ENCODE peak calls at places on chromosome 7, in nine cellular contexts. One of them, this sample, is unnamed.
A peak's percentile ranks its signal among the peaks of the same experiment; 100 is the strongest.

GRCh38 chr7:24729365-24730017 is 27.8 kb downstream of the GSDME start:
- DNase-seq in EL: no peak
- DNase-seq in NCI-H2171 treated with DMSO at 0.1 percent for 48 hours: no peak
- DNase-seq in BJ: no peak
- DNase-seq in fibroblast of pulmonary artery: peak; percentile 38
- DNase-seq in mesenchymal stem cell: no peak
- DNase-seq in activated CD4-positive, alpha-beta T cell treated with anti-CD3 and anti-CD28 coated beads, Interleukin-2, amount 50 U/mL, for 1 hour: no peak
- DNase-seq in COR-L47: peak; percentile 54
- DNase-seq in stimulated activated CD8-positive, alpha-beta memory T cell treated with anti-CD3 and anti-CD28 coated beads, Interleukin-15, amount 100 ng/mL, for 24 hours: no peak
- DNase-seq in this sample: no peak

GRCh38 chr7:129612112-129613015 is 844 bp downstream of the NRF1 start:
- DNase-seq in NCI-H2171 treated with DMSO at 0.1 percent for 48 hours: peak; percentile 52
- DNase-seq in activated CD4-positive, alpha-beta T cell treated with anti-CD3 and anti-CD28 coated beads, Interleukin-2, amount 50 U/mL, for 1 hour: peak; percentile 22
- DNase-seq in fibroblast of pulmonary artery: peak; percentile 57
- DNase-seq in EL: peak; percentile 32
- DNase-seq in COR-L47: peak; percentile 42
- DNase-seq in BJ: no peak
- DNase-seq in mesenchymal stem cell: peak; percentile 69
- DNase-seq in stimulated activated CD8-positive, alpha-beta memory T cell treated with anti-CD3 and anti-CD28 coated beads, Interleukin-15, amount 100 ng/mL, for 24 hours: peak; percentile 21
- DNase-seq in this sample: peak; percentile 38

GRCh38 chr7:128197586-128197985 is 43.5 kb upstream of the LEP start:
- DNase-seq in fibroblast of pulmonary artery: no peak
- DNase-seq in EL: peak; percentile 43
- DNase-seq in BJ: no peak
- DNase-seq in NCI-H2171 treated with DMSO at 0.1 percent for 48 hours: no peak
- DNase-seq in COR-L47: no peak
- DNase-seq in mesenchymal stem cell: no peak
- DNase-seq in stimulated activated CD8-positive, alpha-beta memory T cell treated with anti-CD3 and anti-CD28 coated beads, Interleukin-15, amount 100 ng/mL, for 24 hours: no peak
- DNase-seq in activated CD4-positive, alpha-beta T cell treated with anti-CD3 and anti-CD28 coated beads, Interleukin-2, amount 50 U/mL, for 1 hour: no peak
- DNase-seq in this sample: peak; percentile 22

GRCh38 chr7:135768467-135768866 is 19.9 kb upstream of the FAM180A start:
- DNase-seq in EL: no peak
- DNase-seq in activated CD4-positive, alpha-beta T cell treated with anti-CD3 and anti-CD28 coated beads, Interleukin-2, amount 50 U/mL, for 1 hour: no peak
- DNase-seq in NCI-H2171 treated with DMSO at 0.1 percent for 48 hours: no peak
- DNase-seq in stimulated activated CD8-positive, alpha-beta memory T cell treated with anti-CD3 and anti-CD28 coated beads, Interleukin-15, amount 100 ng/mL, for 24 hours: no peak
- DNase-seq in BJ: no peak
- DNase-seq in fibroblast of pulmonary artery: no peak
- DNase-seq in mesenchymal stem cell: no peak
- DNase-seq in COR-L47: no peak
- DNase-seq in this sample: no peak

GRCh38 chr7:138902156-138902555 is 79.0 kb downstream of the KIAA1549 start:
- DNase-seq in EL: no peak
- DNase-seq in COR-L47: no peak
- DNase-seq in mesenchymal stem cell: no peak
- DNase-seq in BJ: no peak
- DNase-seq in NCI-H2171 treated with DMSO at 0.1 percent for 48 hours: no peak
- DNase-seq in fibroblast of pulmonary artery: no peak
- DNase-seq in activated CD4-positive, alpha-beta T cell treated with anti-CD3 and anti-CD28 coated beads, Interleukin-2, amount 50 U/mL, for 1 hour: no peak
- DNase-seq in stimulated activated CD8-positive, alpha-beta memory T cell treated with anti-CD3 and anti-CD28 coated beads, Interleukin-15, amount 100 ng/mL, for 24 hours: no peak
- DNase-seq in this sample: no peak

GRCh38 chr7:5139998-5140397 is 50.0 kb upstream of the WIPI2 start:
- DNase-seq in activated CD4-positive, alpha-beta T cell treated with anti-CD3 and anti-CD28 coated beads, Interleukin-2, amount 50 U/mL, for 1 hour: peak; percentile 16
- DNase-seq in COR-L47: peak; percentile 14
- DNase-seq in EL: peak; percentile 40
- DNase-seq in mesenchymal stem cell: peak; percentile 5
- DNase-seq in fibroblast of pulmonary artery: peak; percentile 41
- DNase-seq in stimulated activated CD8-positive, alpha-beta memory T cell treated with anti-CD3 and anti-CD28 coated beads, Interleukin-15, amount 100 ng/mL, for 24 hours: no peak
- DNase-seq in BJ: no peak
- DNase-seq in NCI-H2171 treated with DMSO at 0.1 percent for 48 hours: no peak
- DNase-seq in this sample: peak; percentile 16

GRCh38 chr7:112995091-112995824 is 91.4 kb downstream of the GPR85 start:
- DNase-seq in NCI-H2171 treated with DMSO at 0.1 percent for 48 hours: no peak
- DNase-seq in EL: peak; percentile 95
- DNase-seq in BJ: peak; percentile 22
- DNase-seq in fibroblast of pulmonary artery: peak; percentile 69
- DNase-seq in stimulated activated CD8-positive, alpha-beta memory T cell treated with anti-CD3 and anti-CD28 coated beads, Interleukin-15, amount 100 ng/mL, for 24 hours: no peak
- DNase-seq in activated CD4-positive, alpha-beta T cell treated with anti-CD3 and anti-CD28 coated beads, Interleukin-2, amount 50 U/mL, for 1 hour: no peak
- DNase-seq in COR-L47: no peak
- DNase-seq in mesenchymal stem cell: peak; percentile 49
- DNase-seq in this sample: peak; percentile 67

GRCh38 chr7:139735912-139736595 is 41.7 kb downstream of the HIPK2 start:
- DNase-seq in activated CD4-positive, alpha-beta T cell treated with anti-CD3 and anti-CD28 coated beads, Interleukin-2, amount 50 U/mL, for 1 hour: no peak
- DNase-seq in stimulated activated CD8-positive, alpha-beta memory T cell treated with anti-CD3 and anti-CD28 coated beads, Interleukin-15, amount 100 ng/mL, for 24 hours: no peak
- DNase-seq in EL: no peak
- DNase-seq in NCI-H2171 treated with DMSO at 0.1 percent for 48 hours: no peak
- DNase-seq in BJ: no peak
- DNase-seq in mesenchymal stem cell: no peak
- DNase-seq in COR-L47: no peak
- DNase-seq in fibroblast of pulmonary artery: no peak
- DNase-seq in this sample: no peak

GRCh38 chr7:112238852-112239610 is 32.5 kb downstream of the ZNF277 start:
- DNase-seq in BJ: no peak
- DNase-seq in mesenchymal stem cell: peak; percentile 33
- DNase-seq in NCI-H2171 treated with DMSO at 0.1 percent for 48 hours: no peak
- DNase-seq in COR-L47: no peak
- DNase-seq in fibroblast of pulmonary artery: no peak
- DNase-seq in stimulated activated CD8-positive, alpha-beta memory T cell treated with anti-CD3 and anti-CD28 coated beads, Interleukin-15, amount 100 ng/mL, for 24 hours: no peak
- DNase-seq in EL: peak; percentile 70
- DNase-seq in activated CD4-positive, alpha-beta T cell treated with anti-CD3 and anti-CD28 coated beads, Interleukin-2, amount 50 U/mL, for 1 hour: no peak
- DNase-seq in this sample: peak; percentile 12

GRCh38 chr7:11616466-11616865 is 215.5 kb downstream of the THSD7A start:
- DNase-seq in fibroblast of pulmonary artery: no peak
- DNase-seq in mesenchymal stem cell: no peak
- DNase-seq in BJ: no peak
- DNase-seq in EL: no peak
- DNase-seq in stimulated activated CD8-positive, alpha-beta memory T cell treated with anti-CD3 and anti-CD28 coated beads, Interleukin-15, amount 100 ng/mL, for 24 hours: no peak
- DNase-seq in activated CD4-positive, alpha-beta T cell treated with anti-CD3 and anti-CD28 coated beads, Interleukin-2, amount 50 U/mL, for 1 hour: no peak
- DNase-seq in COR-L47: no peak
- DNase-seq in NCI-H2171 treated with DMSO at 0.1 percent for 48 hours: no peak
- DNase-seq in this sample: no peak

GRCh38 chr7:153407291-153408046 is 644.7 kb upstream of the DPP6 start:
- DNase-seq in COR-L47: no peak
- DNase-seq in stimulated activated CD8-positive, alpha-beta memory T cell treated with anti-CD3 and anti-CD28 coated beads, Interleukin-15, amount 100 ng/mL, for 24 hours: no peak
- DNase-seq in NCI-H2171 treated with DMSO at 0.1 percent for 48 hours: no peak
- DNase-seq in mesenchymal stem cell: no peak
- DNase-seq in fibroblast of pulmonary artery: no peak
- DNase-seq in BJ: no peak
- DNase-seq in activated CD4-positive, alpha-beta T cell treated with anti-CD3 and anti-CD28 coated beads, Interleukin-2, amount 50 U/mL, for 1 hour: no peak
- DNase-seq in EL: no peak
- DNase-seq in this sample: no peak

GRCh38 chr7:101833799-101834198 is 16.4 kb downstream of the CUX1 start:
- DNase-seq in NCI-H2171 treated with DMSO at 0.1 percent for 48 hours: no peak
- DNase-seq in COR-L47: no peak
- DNase-seq in mesenchymal stem cell: no peak
- DNase-seq in stimulated activated CD8-positive, alpha-beta memory T cell treated with anti-CD3 and anti-CD28 coated beads, Interleukin-15, amount 100 ng/mL, for 24 hours: no peak
- DNase-seq in BJ: no peak
- DNase-seq in EL: no peak
- DNase-seq in fibroblast of pulmonary artery: no peak
- DNase-seq in activated CD4-positive, alpha-beta T cell treated with anti-CD3 and anti-CD28 coated beads, Interleukin-2, amount 50 U/mL, for 1 hour: no peak
- DNase-seq in this sample: no peak

GRCh38 chr7:36487756-36488336 is 98.2 kb downstream of the ANLN start:
- DNase-seq in mesenchymal stem cell: peak; percentile 69
- DNase-seq in COR-L47: peak; percentile 62
- DNase-seq in BJ: no peak
- DNase-seq in EL: peak; percentile 56
- DNase-seq in stimulated activated CD8-positive, alpha-beta memory T cell treated with anti-CD3 and anti-CD28 coated beads, Interleukin-15, amount 100 ng/mL, for 24 hours: no peak
- DNase-seq in activated CD4-positive, alpha-beta T cell treated with anti-CD3 and anti-CD28 coated beads, Interleukin-2, amount 50 U/mL, for 1 hour: peak; percentile 16
- DNase-seq in fibroblast of pulmonary artery: peak; percentile 79
- DNase-seq in NCI-H2171 treated with DMSO at 0.1 percent for 48 hours: peak; percentile 78
- DNase-seq in this sample: peak; percentile 63

GRCh38 chr7:129544700-129545099 is 42.4 kb downstream of the SMKR1 start:
- DNase-seq in fibroblast of pulmonary artery: no peak
- DNase-seq in BJ: no peak
- DNase-seq in mesenchymal stem cell: no peak
- DNase-seq in NCI-H2171 treated with DMSO at 0.1 percent for 48 hours: no peak
- DNase-seq in COR-L47: no peak
- DNase-seq in EL: no peak
- DNase-seq in activated CD4-positive, alpha-beta T cell treated with anti-CD3 and anti-CD28 coated beads, Interleukin-2, amount 50 U/mL, for 1 hour: no peak
- DNase-seq in stimulated activated CD8-positive, alpha-beta memory T cell treated with anti-CD3 and anti-CD28 coated beads, Interleukin-15, amount 100 ng/mL, for 24 hours: no peak
- DNase-seq in this sample: no peak

GRCh38 chr7:125563557-125563956 is 633.9 kb upstream of the POT1 start:
- DNase-seq in fibroblast of pulmonary artery: no peak
- DNase-seq in stimulated activated CD8-positive, alpha-beta memory T cell treated with anti-CD3 and anti-CD28 coated beads, Interleukin-15, amount 100 ng/mL, for 24 hours: no peak
- DNase-seq in COR-L47: no peak
- DNase-seq in NCI-H2171 treated with DMSO at 0.1 percent for 48 hours: no peak
- DNase-seq in EL: no peak
- DNase-seq in BJ: no peak
- DNase-seq in activated CD4-positive, alpha-beta T cell treated with anti-CD3 and anti-CD28 coated beads, Interleukin-2, amount 50 U/mL, for 1 hour: no peak
- DNase-seq in mesenchymal stem cell: no peak
- DNase-seq in this sample: no peak

GRCh38 chr7:149856-150636 is 42.3 kb upstream of the FAM20C start:
- DNase-seq in BJ: no peak
- DNase-seq in COR-L47: peak; percentile 30
- DNase-seq in fibroblast of pulmonary artery: no peak
- DNase-seq in stimulated activated CD8-positive, alpha-beta memory T cell treated with anti-CD3 and anti-CD28 coated beads, Interleukin-15, amount 100 ng/mL, for 24 hours: peak; percentile 15
- DNase-seq in EL: no peak
- DNase-seq in NCI-H2171 treated with DMSO at 0.1 percent for 48 hours: peak; percentile 30
- DNase-seq in activated CD4-positive, alpha-beta T cell treated with anti-CD3 and anti-CD28 coated beads, Interleukin-2, amount 50 U/mL, for 1 hour: peak; percentile 20
- DNase-seq in mesenchymal stem cell: no peak
- DNase-seq in this sample: no peak

GRCh38 chr7:128783143-128783799 is 7.7 kb upstream of the OPN1SW start:
- DNase-seq in activated CD4-positive, alpha-beta T cell treated with anti-CD3 and anti-CD28 coated beads, Interleukin-2, amount 50 U/mL, for 1 hour: no peak
- DNase-seq in mesenchymal stem cell: peak; percentile 92
- DNase-seq in BJ: peak; percentile 46
- DNase-seq in EL: peak; percentile 75
- DNase-seq in NCI-H2171 treated with DMSO at 0.1 percent for 48 hours: no peak
- DNase-seq in COR-L47: no peak
- DNase-seq in stimulated activated CD8-positive, alpha-beta memory T cell treated with anti-CD3 and anti-CD28 coated beads, Interleukin-15, amount 100 ng/mL, for 24 hours: no peak
- DNase-seq in fibroblast of pulmonary artery: peak; percentile 94
- DNase-seq in this sample: peak; percentile 83

GRCh38 chr7:135519871-135520270 is 10.0 kb upstream of the CNOT4 start:
- DNase-seq in stimulated activated CD8-positive, alpha-beta memory T cell treated with anti-CD3 and anti-CD28 coated beads, Interleukin-15, amount 100 ng/mL, for 24 hours: no peak
- DNase-seq in activated CD4-positive, alpha-beta T cell treated with anti-CD3 and anti-CD28 coated beads, Interleukin-2, amount 50 U/mL, for 1 hour: no peak
- DNase-seq in NCI-H2171 treated with DMSO at 0.1 percent for 48 hours: no peak
- DNase-seq in mesenchymal stem cell: no peak
- DNase-seq in EL: no peak
- DNase-seq in BJ: no peak
- DNase-seq in fibroblast of pulmonary artery: no peak
- DNase-seq in COR-L47: no peak
- DNase-seq in this sample: no peak

GRCh38 chr7:30979027-30979426 is 15.3 kb downstream of the GHRHR start:
- DNase-seq in BJ: no peak
- DNase-seq in COR-L47: no peak
- DNase-seq in activated CD4-positive, alpha-beta T cell treated with anti-CD3 and anti-CD28 coated beads, Interleukin-2, amount 50 U/mL, for 1 hour: no peak
- DNase-seq in NCI-H2171 treated with DMSO at 0.1 percent for 48 hours: no peak
- DNase-seq in fibroblast of pulmonary artery: no peak
- DNase-seq in mesenchymal stem cell: no peak
- DNase-seq in EL: no peak
- DNase-seq in stimulated activated CD8-positive, alpha-beta memory T cell treated with anti-CD3 and anti-CD28 coated beads, Interleukin-15, amount 100 ng/mL, for 24 hours: no peak
- DNase-seq in this sample: no peak

This sample was measured in amniotic epithelial cell.